ENCODE peak calls at places on chromosomes 12 and 14, in six cellular contexts. Y is IMR-90, V is A549, C is endothelial cell of umbilical vein, T is PC-3, S is OCI-LY7. I is an unnamed sample.
A peak's percentile ranks its signal among the peaks of the same experiment; 100 is the strongest.

GRCh38 chr12:104700324-104700723 is 243.6 kb downstream of the CHST11 start:
- DNase-seq in V (no peak), S (no peak), Y (no peak), T (no peak), C (no peak), I (no peak)

GRCh38 chr14:49218436-49219092 is 367.6 kb downstream of the RPS29 start:
- DNase-seq in T (peak; percentile 16), V (no peak), S (no peak), Y (no peak), C (no peak), I (peak; percentile 27)

GRCh38 chr12:22527999-22528398 is 16.3 kb downstream of the C2CD5 start:
- DNase-seq in T (peak; percentile 65), V (no peak), Y (peak; percentile 80), C (peak; percentile 71), S (no peak), I (peak; percentile 78)

GRCh38 chr14:99080306-99080705 is 191.7 kb downstream of the BCL11B start:
- DNase-seq in S (no peak), Y (no peak), C (no peak), T (no peak), V (no peak), I (no peak)

GRCh38 chr14:95609398-95609990 is 74.6 kb downstream of the GLRX5 start:
- DNase-seq in C (peak; percentile 29), Y (peak; percentile 23), S (peak; percentile 81), T (peak; percentile 56), V (peak; percentile 53), I (peak; percentile 60)

GRCh38 chr12:52023182-52023975 is 16.6 kb downstream of the TAMALIN start:
- DNase-seq in C (peak; percentile 89), S (peak; percentile 90), T (peak; percentile 78), Y (peak; percentile 56), V (peak; percentile 95), I (peak; percentile 81)

GRCh38 chr12:5392961-5393360 is 38.9 kb upstream of the NTF3 start:
- DNase-seq in S (no peak), Y (no peak), C (no peak), V (no peak), T (no peak), I (no peak)

GRCh38 chr12:79454338-79454777 is 236.4 kb downstream of the PAWR start:
- DNase-seq in Y (peak; percentile 78), V (no peak), T (peak; percentile 53), S (no peak), C (peak; percentile 93), I (peak; percentile 60)

GRCh38 chr14:99513183-99513694 is 32.0 kb downstream of the CCNK start:
- DNase-seq in V (no peak), C (no peak), S (no peak), T (no peak), Y (no peak), I (no peak)

GRCh38 chr12:59904874-59905521 is 309.2 kb downstream of the SLC16A7 start:
- DNase-seq in T (no peak), C (no peak), S (no peak), V (no peak), Y (peak; percentile 74), I (peak; percentile 90)

GRCh38 chr12:125340791-125341190 is 275.6 kb downstream of the AACS start:
- DNase-seq in C (peak; percentile 13), Y (peak; percentile 52), S (no peak), V (peak; percentile 11), T (peak; percentile 46), I (peak; percentile 75)

GRCh38 chr12:109779382-109779781 is 53.8 kb downstream of the TRPV4 start:
- DNase-seq in Y (no peak), T (peak; percentile 26), V (peak; percentile 44), S (peak; percentile 25), C (no peak), I (no peak)

GRCh38 chr14:99522457-99522891 is 41.3 kb downstream of the CCNK start:
- DNase-seq in V (peak; percentile 55), T (peak; percentile 60), S (no peak), Y (peak; percentile 78), C (peak; percentile 53), I (peak; percentile 89)

GRCh38 chr12:41962171-41962572 is 182.5 kb downstream of the GXYLT1 start:
- DNase-seq in S (no peak), V (no peak), Y (no peak), T (no peak), C (no peak), I (no peak)

GRCh38 chr14:104708606-104709268 is 15.3 kb upstream of the ADSS1 start:
- DNase-seq in T (peak; percentile 80), C (peak; percentile 61), Y (peak; percentile 39), S (peak; percentile 77), V (peak; percentile 81), I (peak; percentile 58)

GRCh38 chr14:68397827-68398226 is 395.0 kb downstream of the ZFP36L1 start:
- DNase-seq in Y (peak; percentile 74), S (no peak), C (peak; percentile 91), V (no peak), T (no peak), I (peak; percentile 75)

GRCh38 chr14:49593016-49593415 is 5.7 kb upstream of the LRR1 start:
- DNase-seq in V (no peak), T (peak; percentile 83), Y (peak; percentile 89), C (peak; percentile 40), S (no peak), I (no peak)

GRCh38 chr14:86203843-86204242 is 673.9 kb downstream of the FLRT2 start:
- DNase-seq in T (no peak), V (no peak), C (no peak), Y (no peak), S (peak; percentile 11), I (no peak)

GRCh38 chr14:105710119-105711057 is 184.0 kb downstream of the TMEM121 start:
- DNase-seq in C (no peak), S (peak; percentile 20), Y (no peak), T (no peak), V (no peak), I (no peak)

GRCh38 chr12:6295187-6295811 is 15.2 kb upstream of the PLEKHG6 start:
- DNase-seq in S (no peak), T (peak; percentile 88), V (peak; percentile 97), Y (peak; percentile 82), C (peak; percentile 90), I (peak; percentile 93)

GRCh38 chr14:87461704-87462103 is 531.3 kb downstream of the GALC start:
- DNase-seq in C (no peak), Y (no peak), S (no peak), V (no peak), T (no peak), I (no peak)

GRCh38 chr14:32896979-32897723 is 41.5 kb upstream of the NPAS3 start:
- DNase-seq in C (peak; percentile 63), S (no peak), Y (peak; percentile 7), V (no peak), T (peak; percentile 53), I (peak; percentile 60)

GRCh38 chr12:7756993-7757392 is 8.0 kb upstream of the NANOGNB start:
- DNase-seq in C (no peak), S (no peak), T (no peak), V (no peak), Y (no peak), I (no peak)

GRCh38 chr14:69101331-69101826 is 51.5 kb downstream of the DCAF5 start:
- DNase-seq in T (peak; percentile 81), C (peak; percentile 80), Y (peak; percentile 91), V (peak; percentile 76), S (no peak), I (peak; percentile 95)

GRCh38 chr12:25699454-25699853 is 146.4 kb upstream of the LMNTD1 start:
- DNase-seq in S (no peak), C (peak; percentile 45), T (no peak), Y (peak; percentile 50), V (no peak), I (peak; percentile 41)

GRCh38 chr14:104696671-104697316 is 7.4 kb downstream of the INF2 start:
- DNase-seq in C (no peak), T (no peak), V (no peak), S (no peak), Y (no peak), I (no peak)

GRCh38 chr14:78164226-78164853 is 5.8 kb upstream of the NRXN3 start:
- DNase-seq in V (peak; percentile 48), T (peak; percentile 24), S (peak; percentile 7), C (no peak), Y (no peak), I (peak; percentile 38)

GRCh38 chr14:54848910-54849309 is 53.7 kb downstream of the GCH1 start:
- DNase-seq in T (no peak), Y (no peak), V (no peak), C (no peak), S (no peak), I (no peak)

GRCh38 chr12:14384783-14385638 is 19.5 kb downstream of the ATF7IP start:
- DNase-seq in S (peak; percentile 98), T (peak; percentile 68), C (peak; percentile 94), Y (peak; percentile 95), V (peak; percentile 91), I (peak; percentile 77)
- H3K4me3 ChIP-seq in S (peak overlapping the region; percentile 85), T (no peak overlapping the region), C (no peak overlapping the region), Y (peak overlapping the region; percentile 36), V (peak overlapping the region; percentile 19), I (peak overlapping the region; percentile 26)

DNA sequence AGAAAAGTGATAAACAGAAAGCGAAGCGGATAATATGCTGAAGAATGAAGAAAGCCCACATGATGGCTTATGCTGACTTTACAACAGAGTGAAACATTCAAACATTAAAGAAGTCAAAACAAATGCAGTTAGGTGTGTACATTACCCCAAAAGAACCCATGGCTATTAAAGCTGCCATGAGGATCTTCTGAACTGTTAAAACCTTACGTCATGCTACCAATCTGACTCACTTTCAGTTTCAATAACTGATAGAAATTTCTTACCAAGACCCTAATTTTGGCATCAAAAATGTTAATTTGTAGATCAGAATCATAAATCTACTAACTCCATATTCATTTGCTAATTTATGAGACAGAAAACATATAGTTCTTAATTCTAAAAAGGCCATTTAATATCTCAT is 29.1 kb downstream of the KICS2 start:
- DNase-seq in Y (no peak), T (no peak), C (no peak), S (no peak), V (no peak), I (no peak)
- H3K4me2 ChIP-seq in Y (peak overlapping the region; percentile 62), T (no peak overlapping the region), C (no peak overlapping the region), S (no peak overlapping the region), V (no peak overlapping the region), I (no peak overlapping the region)

GRCh38 chr12:55706840-55707671 is 648 bp downstream of the ITGA7 start:
- DNase-seq in V (no peak), T (no peak), C (no peak), S (no peak), Y (no peak), I (peak; percentile 39)
- H3K4me1 ChIP-seq in V (peaks cover 16% of the 10 kb centered on the region), T (peaks cover 14% of the 10 kb centered on the region), C (no peaks in the 10 kb centered on the region), S (peaks cover 19% of the 10 kb centered on the region), Y (peaks cover 2% of the 10 kb centered on the region), I (peaks cover 8% of the 10 kb centered on the region)

DNA sequence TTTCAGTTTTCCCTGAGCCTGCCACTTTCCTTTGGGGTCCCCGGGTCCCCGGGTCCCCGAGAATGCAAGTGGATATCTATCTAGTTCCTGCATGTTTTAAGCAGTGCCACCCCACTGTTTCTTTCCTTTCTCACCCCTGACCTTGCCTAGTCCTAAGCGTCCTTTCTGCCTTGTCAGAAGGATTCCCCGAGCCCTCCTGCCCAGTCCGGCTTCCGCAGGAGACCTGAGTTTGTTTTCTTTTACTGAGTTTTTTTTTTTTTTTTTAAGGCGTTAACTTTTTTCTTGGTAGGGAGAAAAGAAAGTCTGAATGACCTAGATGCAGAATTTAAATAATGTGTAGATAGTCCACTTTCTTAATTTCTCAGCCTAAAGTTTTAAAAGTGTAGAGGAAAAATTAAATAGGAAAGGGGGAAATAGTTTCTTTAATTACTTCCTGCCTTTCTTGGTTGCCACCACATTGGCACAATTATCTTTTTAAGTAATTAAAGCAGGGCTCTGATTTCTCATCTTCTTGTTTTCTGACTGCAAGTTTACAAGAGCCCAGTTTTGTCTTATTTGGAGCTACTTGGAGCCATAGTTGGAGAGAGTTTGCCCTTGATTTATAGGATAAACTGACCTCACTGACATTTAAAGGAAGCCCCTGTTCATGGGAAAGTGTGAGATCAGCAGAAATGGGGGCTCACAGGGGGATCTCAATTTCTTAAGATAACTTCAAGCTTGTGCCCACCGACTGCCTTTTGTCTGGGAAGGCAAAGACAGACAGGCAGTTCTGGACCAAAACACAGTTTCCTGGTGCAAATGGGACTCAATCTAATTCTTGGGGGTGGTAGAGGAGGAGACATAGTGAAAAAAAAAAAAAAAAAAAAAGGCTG is 2.9 kb downstream of the PAX9 start:
- DNase-seq in T (peak; percentile 25), S (no peak), C (no peak), Y (no peak), V (no peak), I (no peak)
- H3K4me3 ChIP-seq in T (peak overlapping the region; percentile 89), S (peak overlapping the region; percentile 6), C (no peak overlapping the region), Y (no peak overlapping the region), V (no peak overlapping the region), I (no peak overlapping the region)

I was measured in GM23248.